ENCODE peak calls at places on chromosomes 13 and 19, in seven cellular contexts. K is stimulated activated CD4-positive, alpha-beta T cell treated with anti-CD3 and anti-CD28 coated beads, Interleukin-12 subunit alpha, Interleukin-12 subunit beta, amount 100 ng/mL, for 4 hours; S is T-cell; Z is right cardiac atrium; P is GM10248; L is activated CD8-positive, alpha-beta T cell treated with anti-CD3 and anti-CD28 coated beads for 36 hours; X is heart left ventricle. G is an unnamed sample.

GRCh38 chr13:36850790-36851438 is 31.9 kb downstream of the RFXAP start:
- DNase-seq in S (no peak), P (no peak), X (no peak), K (no peak), L (peak; percentile 36), Z (peak; percentile 46), G (peak; percentile 29)

GRCh38 chr19:50488795-50489194 is 12.1 kb upstream of the GARIN5A start:
- DNase-seq in Z (no peak), L (no peak), P (no peak), S (no peak), K (no peak), X (no peak), G (no peak)

GRCh38 chr19:2900296-2901252 is at the start of gene ZNF57:
- DNase-seq in S (peak; percentile 90), Z (peak; percentile 100), X (peak; percentile 100), P (peak; percentile 99), L (peak; percentile 100), K (peak; percentile 96), G (peak; percentile 99)

GRCh38 chr13:24159921-24160324 is 597 bp upstream of the SPATA13 start:
- DNase-seq in Z (peak; percentile 55), P (no peak), K (no peak), X (no peak), L (no peak), S (no peak), G (peak; percentile 9)

GRCh38 chr13:31043891-31044657 is 111.6 kb downstream of the TEX26 start:
- DNase-seq in Z (peak; percentile 89), P (peak; percentile 84), L (peak; percentile 89), X (peak; percentile 77), S (peak; percentile 67), K (peak; percentile 72), G (peak; percentile 83)

GRCh38 chr13:27917121-27917947 is 2.5 kb upstream of the PDX1 start:
- DNase-seq in K (no peak), L (peak; percentile 18), X (no peak), Z (no peak), P (peak; percentile 31), S (no peak), G (no peak)

GRCh38 chr19:3982701-3983541 is 2.3 kb downstream of the EEF2 start:
- DNase-seq in S (no peak), K (no peak), X (peak; percentile 26), P (no peak), Z (peak; percentile 58), L (no peak), G (peak; percentile 31)

GRCh38 chr13:76512676-76513277 is 373.4 kb downstream of the KCTD12 start:
- DNase-seq in Z (no peak), X (no peak), P (no peak), L (no peak), S (no peak), K (no peak), G (no peak)

GRCh38 chr13:40609972-40610726 is 56.3 kb downstream of the FOXO1 start:
- DNase-seq in K (no peak), X (no peak), Z (no peak), L (no peak), P (no peak), S (no peak), G (no peak)

GRCh38 chr13:47455581-47455980 is 545.5 kb downstream of the SUCLA2 start:
- DNase-seq in S (no peak), L (no peak), X (no peak), K (no peak), Z (no peak), P (no peak), G (no peak)

GRCh38 chr19:33208371-33208770 is 14.2 kb downstream of the LRP3 start:
- DNase-seq in Z (no peak), S (no peak), X (peak; percentile 46), K (no peak), L (no peak), P (no peak), G (no peak)

GRCh38 chr13:39688278-39688677 is 32.8 kb downstream of the COG6 start:
- DNase-seq in L (no peak), K (no peak), P (no peak), X (no peak), Z (no peak), S (no peak), G (no peak)

GRCh38 chr19:19403373-19403901 is 2.0 kb upstream of the GATAD2A start:
- DNase-seq in X (no peak), P (no peak), K (no peak), L (peak; percentile 45), Z (no peak), S (no peak), G (no peak)

GRCh38 chr19:35673121-35673804 is 6.9 kb downstream of the UPK1A start:
- DNase-seq in S (no peak), X (no peak), L (peak; percentile 84), K (peak; percentile 34), Z (peak; percentile 76), P (peak; percentile 77), G (no peak)

GRCh38 chr13:30222253-30222652 is 85.1 kb downstream of the KATNAL1 start:
- DNase-seq in Z (no peak), S (no peak), X (no peak), K (no peak), L (no peak), P (no peak), G (no peak)

GRCh38 chr13:28489536-28489935 is 5.4 kb downstream of the FLT1 start:
- DNase-seq in P (no peak), Z (no peak), S (no peak), X (no peak), K (no peak), L (no peak), G (no peak)

GRCh38 chr13:38103851-38104250 is 234.3 kb upstream of the TRPC4 start:
- DNase-seq in Z (peak; percentile 12), X (no peak), L (no peak), K (no peak), S (no peak), P (no peak), G (no peak)

GRCh38 chr19:44848036-44848804 is 2.1 kb downstream of the NECTIN2 start:
- DNase-seq in K (no peak), Z (peak; percentile 76), X (peak; percentile 45), P (peak; percentile 18), L (peak; percentile 27), S (no peak), G (peak; percentile 49)

GRCh38 chr19:4328243-4328990 is 10.2 kb downstream of the STAP2 start:
- DNase-seq in K (peak; percentile 99), P (peak; percentile 98), L (peak; percentile 96), S (peak; percentile 87), Z (peak; percentile 99), X (peak; percentile 97), G (peak; percentile 94)

GRCh38 chr13:25776722-25777121 is 275.1 kb downstream of the SHISA2 start:
- DNase-seq in P (no peak), S (no peak), Z (no peak), K (no peak), X (no peak), L (no peak), G (no peak)

GRCh38 chr19:45767410-45767880 is 1.6 kb downstream of the SIX5 start:
- DNase-seq in K (no peak), P (no peak), Z (peak; percentile 90), L (no peak), S (no peak), X (peak; percentile 87), G (no peak)